ENCODE peak calls at places on chromosomes 2 and 18, in seven cellular contexts. H, U, P, O, E, W and K are unnamed samples.

GRCh38 chr18:41905786-41906527 is 49.1 kb upstream of the PIK3C3 start:
- DNase-seq in H (no peak), U (no peak), P (no peak), O (peak), E (no peak), W (no peak), K (no peak)

GRCh38 chr2:75614062-75614710 is 32.4 kb upstream of the MRPL19 start:
- DNase-seq in H (no peak), U (no peak), P (no peak), O (no peak), E (no peak), W (no peak), K (no peak)

GRCh38 chr18:78293940-78294401 is 685.6 kb upstream of the SALL3 start:
- DNase-seq in H (no peak), U (no peak), P (no peak), O (no peak), E (no peak), W (no peak), K (no peak)

GRCh38 chr2:67397143-67397986 is at the start of gene ETAA1:
- DNase-seq in H (peak), U (peak), P (peak), O (peak), E (peak), W (peak), K (peak)

GRCh38 chr2:8851811-8852560 is 14.6 kb upstream of the KIDINS220 start:
- DNase-seq in H (no peak), U (no peak), P (no peak), O (peak), E (no peak), W (no peak), K (no peak)

GRCh38 chr2:15058015-15058414 is 425.5 kb downstream of the LRATD1 start:
- DNase-seq in H (no peak), U (no peak), P (no peak), O (peak), E (no peak), W (no peak), K (no peak)

GRCh38 chr18:7572837-7573236 is 5.7 kb downstream of the PTPRM start:
- DNase-seq in H (no peak), U (no peak), P (no peak), O (peak), E (no peak), W (no peak), K (no peak)

GRCh38 chr2:17476820-17477219 is 41.4 kb downstream of the RAD51AP2 start:
- DNase-seq in H (no peak), U (no peak), P (no peak), O (no peak), E (no peak), W (no peak), K (no peak)

GRCh38 chr2:143001521-143001920 is 124.1 kb downstream of the KYNU start:
- DNase-seq in H (no peak), U (no peak), P (no peak), O (no peak), E (no peak), W (no peak), K (no peak)

GRCh38 chr2:235583144-235583543 is 89.3 kb downstream of the AGAP1 start:
- DNase-seq in H (no peak), U (no peak), P (no peak), O (no peak), E (no peak), W (no peak), K (no peak)